ENCODE peak calls at places on chromosomes 16 and 17, in ten cellular contexts. One of them, this sample, is unnamed.

GRCh38 chr16:86836503-86837125 is 258.3 kb downstream of the FOXL1 start:
- DNase-seq in left cardiac atrium: no peak
- DNase-seq in heart left ventricle: no peak
- DNase-seq in progenitor cell of endocrine pancreas: no peak
- DNase-seq in hypothalamus: no peak
- DNase-seq in activated naive CD4-positive, alpha-beta T cell: no peak
- DNase-seq in astrocyte of the hippocampus: peak
- DNase-seq in NCI-H1436: no peak
- DNase-seq in NCI-H1105 treated with DMSO at 0.1 percent for 48 hours: no peak
- DNase-seq in activated CD8-positive, alpha-beta memory T cell treated with anti-CD3 and anti-CD28 coated beads, Interleukin-2, amount 50 U/mL, for 48 hours: no peak
- DNase-seq in this sample: peak

GRCh38 chr16:88880226-88881051 is 14.0 kb upstream of the PABPN1L start:
- DNase-seq in left cardiac atrium: no peak
- DNase-seq in heart left ventricle: no peak
- DNase-seq in progenitor cell of endocrine pancreas: no peak
- DNase-seq in hypothalamus: no peak
- DNase-seq in activated naive CD4-positive, alpha-beta T cell: no peak
- DNase-seq in astrocyte of the hippocampus: no peak
- DNase-seq in NCI-H1436: no peak
- DNase-seq in NCI-H1105 treated with DMSO at 0.1 percent for 48 hours: no peak
- DNase-seq in activated CD8-positive, alpha-beta memory T cell treated with anti-CD3 and anti-CD28 coated beads, Interleukin-2, amount 50 U/mL, for 48 hours: no peak
- DNase-seq in this sample: no peak

GRCh38 chr16:80997139-80997798 is 9.4 kb downstream of the CMC2 start:
- DNase-seq in left cardiac atrium: no peak
- DNase-seq in heart left ventricle: no peak
- DNase-seq in progenitor cell of endocrine pancreas: no peak
- DNase-seq in hypothalamus: no peak
- DNase-seq in activated naive CD4-positive, alpha-beta T cell: no peak
- DNase-seq in astrocyte of the hippocampus: no peak
- DNase-seq in NCI-H1436: no peak
- DNase-seq in NCI-H1105 treated with DMSO at 0.1 percent for 48 hours: no peak
- DNase-seq in activated CD8-positive, alpha-beta memory T cell treated with anti-CD3 and anti-CD28 coated beads, Interleukin-2, amount 50 U/mL, for 48 hours: no peak
- DNase-seq in this sample: peak

GRCh38 chr17:45293413-45294211 is 23.2 kb downstream of the MAP3K14 start:
- DNase-seq in left cardiac atrium: peak
- DNase-seq in heart left ventricle: peak
- DNase-seq in progenitor cell of endocrine pancreas: no peak
- DNase-seq in hypothalamus: peak
- DNase-seq in activated naive CD4-positive, alpha-beta T cell: no peak
- DNase-seq in astrocyte of the hippocampus: peak
- DNase-seq in NCI-H1436: no peak
- DNase-seq in NCI-H1105 treated with DMSO at 0.1 percent for 48 hours: no peak
- DNase-seq in activated CD8-positive, alpha-beta memory T cell treated with anti-CD3 and anti-CD28 coated beads, Interleukin-2, amount 50 U/mL, for 48 hours: no peak
- DNase-seq in this sample: peak

GRCh38 chr17:57519199-57519598 is 225.9 kb downstream of the CCDC182 start:
- DNase-seq in left cardiac atrium: no peak
- DNase-seq in heart left ventricle: no peak
- DNase-seq in progenitor cell of endocrine pancreas: no peak
- DNase-seq in hypothalamus: no peak
- DNase-seq in activated naive CD4-positive, alpha-beta T cell: no peak
- DNase-seq in astrocyte of the hippocampus: peak
- DNase-seq in NCI-H1436: no peak
- DNase-seq in NCI-H1105 treated with DMSO at 0.1 percent for 48 hours: no peak
- DNase-seq in activated CD8-positive, alpha-beta memory T cell treated with anti-CD3 and anti-CD28 coated beads, Interleukin-2, amount 50 U/mL, for 48 hours: no peak
- DNase-seq in this sample: peak

GRCh38 chr17:68614718-68615117 is 13.6 kb upstream of the FAM20A start:
- DNase-seq in left cardiac atrium: no peak
- DNase-seq in heart left ventricle: no peak
- DNase-seq in progenitor cell of endocrine pancreas: no peak
- DNase-seq in hypothalamus: no peak
- DNase-seq in activated naive CD4-positive, alpha-beta T cell: no peak
- DNase-seq in astrocyte of the hippocampus: no peak
- DNase-seq in NCI-H1436: no peak
- DNase-seq in NCI-H1105 treated with DMSO at 0.1 percent for 48 hours: no peak
- DNase-seq in activated CD8-positive, alpha-beta memory T cell treated with anti-CD3 and anti-CD28 coated beads, Interleukin-2, amount 50 U/mL, for 48 hours: no peak
- DNase-seq in this sample: no peak

GRCh38 chr17:76562734-76563148 is 22.9 kb downstream of the PRCD start:
- DNase-seq in left cardiac atrium: peak
- DNase-seq in heart left ventricle: peak
- DNase-seq in progenitor cell of endocrine pancreas: no peak
- DNase-seq in hypothalamus: no peak
- DNase-seq in activated naive CD4-positive, alpha-beta T cell: no peak
- DNase-seq in astrocyte of the hippocampus: peak
- DNase-seq in NCI-H1436: no peak
- DNase-seq in NCI-H1105 treated with DMSO at 0.1 percent for 48 hours: no peak
- DNase-seq in activated CD8-positive, alpha-beta memory T cell treated with anti-CD3 and anti-CD28 coated beads, Interleukin-2, amount 50 U/mL, for 48 hours: no peak
- DNase-seq in this sample: peak

GRCh38 chr16:7013990-7014389 is 318.7 kb upstream of the RBFOX1 start:
- DNase-seq in left cardiac atrium: no peak
- DNase-seq in heart left ventricle: no peak
- DNase-seq in progenitor cell of endocrine pancreas: no peak
- DNase-seq in hypothalamus: no peak
- DNase-seq in activated naive CD4-positive, alpha-beta T cell: no peak
- DNase-seq in astrocyte of the hippocampus: peak
- DNase-seq in NCI-H1436: no peak
- DNase-seq in NCI-H1105 treated with DMSO at 0.1 percent for 48 hours: no peak
- DNase-seq in activated CD8-positive, alpha-beta memory T cell treated with anti-CD3 and anti-CD28 coated beads, Interleukin-2, amount 50 U/mL, for 48 hours: no peak
- DNase-seq in this sample: no peak

GRCh38 chr16:4064950-4065352 is 51.3 kb downstream of the ADCY9 start:
- DNase-seq in left cardiac atrium: no peak
- DNase-seq in heart left ventricle: no peak
- DNase-seq in progenitor cell of endocrine pancreas: no peak
- DNase-seq in hypothalamus: no peak
- DNase-seq in activated naive CD4-positive, alpha-beta T cell: no peak
- DNase-seq in astrocyte of the hippocampus: no peak
- DNase-seq in NCI-H1436: no peak
- DNase-seq in NCI-H1105 treated with DMSO at 0.1 percent for 48 hours: no peak
- DNase-seq in activated CD8-positive, alpha-beta memory T cell treated with anti-CD3 and anti-CD28 coated beads, Interleukin-2, amount 50 U/mL, for 48 hours: no peak
- DNase-seq in this sample: no peak

GRCh38 chr17:38430316-38430715 is 2.1 kb downstream of the ARHGAP23 start:
- DNase-seq in left cardiac atrium: no peak
- DNase-seq in heart left ventricle: no peak
- DNase-seq in progenitor cell of endocrine pancreas: no peak
- DNase-seq in hypothalamus: no peak
- DNase-seq in activated naive CD4-positive, alpha-beta T cell: no peak
- DNase-seq in astrocyte of the hippocampus: peak
- DNase-seq in NCI-H1436: no peak
- DNase-seq in NCI-H1105 treated with DMSO at 0.1 percent for 48 hours: no peak
- DNase-seq in activated CD8-positive, alpha-beta memory T cell treated with anti-CD3 and anti-CD28 coated beads, Interleukin-2, amount 50 U/mL, for 48 hours: no peak
- DNase-seq in this sample: peak

GRCh38 chr17:45132302-45132568 is at the start of gene PLCD3:
- DNase-seq in left cardiac atrium: no peak
- DNase-seq in heart left ventricle: no peak
- DNase-seq in progenitor cell of endocrine pancreas: no peak
- DNase-seq in hypothalamus: no peak
- DNase-seq in activated naive CD4-positive, alpha-beta T cell: no peak
- DNase-seq in astrocyte of the hippocampus: no peak
- DNase-seq in NCI-H1436: no peak
- DNase-seq in NCI-H1105 treated with DMSO at 0.1 percent for 48 hours: no peak
- DNase-seq in activated CD8-positive, alpha-beta memory T cell treated with anti-CD3 and anti-CD28 coated beads, Interleukin-2, amount 50 U/mL, for 48 hours: no peak
- DNase-seq in this sample: no peak

GRCh38 chr17:27743288-27743885 is 56.9 kb downstream of the NOS2 start:
- DNase-seq in left cardiac atrium: no peak
- DNase-seq in heart left ventricle: no peak
- DNase-seq in progenitor cell of endocrine pancreas: no peak
- DNase-seq in hypothalamus: no peak
- DNase-seq in activated naive CD4-positive, alpha-beta T cell: no peak
- DNase-seq in astrocyte of the hippocampus: no peak
- DNase-seq in NCI-H1436: no peak
- DNase-seq in NCI-H1105 treated with DMSO at 0.1 percent for 48 hours: no peak
- DNase-seq in activated CD8-positive, alpha-beta memory T cell treated with anti-CD3 and anti-CD28 coated beads, Interleukin-2, amount 50 U/mL, for 48 hours: no peak
- DNase-seq in this sample: no peak

GRCh38 chr17:73304971-73305786 is 6.6 kb downstream of the CDC42EP4 start:
- DNase-seq in left cardiac atrium: peak
- DNase-seq in heart left ventricle: peak
- DNase-seq in progenitor cell of endocrine pancreas: no peak
- DNase-seq in hypothalamus: no peak
- DNase-seq in activated naive CD4-positive, alpha-beta T cell: no peak
- DNase-seq in astrocyte of the hippocampus: peak
- DNase-seq in NCI-H1436: no peak
- DNase-seq in NCI-H1105 treated with DMSO at 0.1 percent for 48 hours: no peak
- DNase-seq in activated CD8-positive, alpha-beta memory T cell treated with anti-CD3 and anti-CD28 coated beads, Interleukin-2, amount 50 U/mL, for 48 hours: no peak
- DNase-seq in this sample: peak

GRCh38 chr16:68893710-68894705 is 50.7 kb downstream of the TANGO6 start:
- DNase-seq in left cardiac atrium: peak
- DNase-seq in heart left ventricle: peak
- DNase-seq in progenitor cell of endocrine pancreas: peak
- DNase-seq in hypothalamus: no peak
- DNase-seq in activated naive CD4-positive, alpha-beta T cell: no peak
- DNase-seq in astrocyte of the hippocampus: peak
- DNase-seq in NCI-H1436: no peak
- DNase-seq in NCI-H1105 treated with DMSO at 0.1 percent for 48 hours: no peak
- DNase-seq in activated CD8-positive, alpha-beta memory T cell treated with anti-CD3 and anti-CD28 coated beads, Interleukin-2, amount 50 U/mL, for 48 hours: no peak
- DNase-seq in this sample: peak

GRCh38 chr16:19781196-19781595 is 63.1 kb downstream of the IQCK start:
- DNase-seq in left cardiac atrium: no peak
- DNase-seq in heart left ventricle: no peak
- DNase-seq in progenitor cell of endocrine pancreas: no peak
- DNase-seq in hypothalamus: no peak
- DNase-seq in activated naive CD4-positive, alpha-beta T cell: no peak
- DNase-seq in astrocyte of the hippocampus: no peak
- DNase-seq in NCI-H1436: no peak
- DNase-seq in NCI-H1105 treated with DMSO at 0.1 percent for 48 hours: no peak
- DNase-seq in activated CD8-positive, alpha-beta memory T cell treated with anti-CD3 and anti-CD28 coated beads, Interleukin-2, amount 50 U/mL, for 48 hours: no peak
- DNase-seq in this sample: no peak

GRCh38 chr16:83015871-83016270 is 389.1 kb downstream of the CDH13 start:
- DNase-seq in left cardiac atrium: no peak
- DNase-seq in heart left ventricle: no peak
- DNase-seq in progenitor cell of endocrine pancreas: no peak
- DNase-seq in hypothalamus: no peak
- DNase-seq in activated naive CD4-positive, alpha-beta T cell: no peak
- DNase-seq in astrocyte of the hippocampus: no peak
- DNase-seq in NCI-H1436: no peak
- DNase-seq in NCI-H1105 treated with DMSO at 0.1 percent for 48 hours: no peak
- DNase-seq in activated CD8-positive, alpha-beta memory T cell treated with anti-CD3 and anti-CD28 coated beads, Interleukin-2, amount 50 U/mL, for 48 hours: no peak
- DNase-seq in this sample: peak

GRCh38 chr16:89031715-89032659 is 55.0 kb upstream of the CBFA2T3 start:
- DNase-seq in left cardiac atrium: peak
- DNase-seq in heart left ventricle: peak
- DNase-seq in progenitor cell of endocrine pancreas: no peak
- DNase-seq in hypothalamus: no peak
- DNase-seq in activated naive CD4-positive, alpha-beta T cell: peak
- DNase-seq in astrocyte of the hippocampus: no peak
- DNase-seq in NCI-H1436: no peak
- DNase-seq in NCI-H1105 treated with DMSO at 0.1 percent for 48 hours: no peak
- DNase-seq in activated CD8-positive, alpha-beta memory T cell treated with anti-CD3 and anti-CD28 coated beads, Interleukin-2, amount 50 U/mL, for 48 hours: peak
- DNase-seq in this sample: no peak

GRCh38 chr17:79833744-79834574 is 5.3 kb downstream of the CBX4 start:
- DNase-seq in left cardiac atrium: no peak
- DNase-seq in heart left ventricle: no peak
- DNase-seq in progenitor cell of endocrine pancreas: no peak
- DNase-seq in hypothalamus: no peak
- DNase-seq in activated naive CD4-positive, alpha-beta T cell: no peak
- DNase-seq in astrocyte of the hippocampus: no peak
- DNase-seq in NCI-H1436: no peak
- DNase-seq in NCI-H1105 treated with DMSO at 0.1 percent for 48 hours: no peak
- DNase-seq in activated CD8-positive, alpha-beta memory T cell treated with anti-CD3 and anti-CD28 coated beads, Interleukin-2, amount 50 U/mL, for 48 hours: no peak
- DNase-seq in this sample: no peak

GRCh38 chr17:20097362-20097761 is 88.2 kb downstream of the SPECC1 start:
- DNase-seq in left cardiac atrium: no peak
- DNase-seq in heart left ventricle: no peak
- DNase-seq in progenitor cell of endocrine pancreas: no peak
- DNase-seq in hypothalamus: no peak
- DNase-seq in activated naive CD4-positive, alpha-beta T cell: no peak
- DNase-seq in astrocyte of the hippocampus: no peak
- DNase-seq in NCI-H1436: no peak
- DNase-seq in NCI-H1105 treated with DMSO at 0.1 percent for 48 hours: no peak
- DNase-seq in activated CD8-positive, alpha-beta memory T cell treated with anti-CD3 and anti-CD28 coated beads, Interleukin-2, amount 50 U/mL, for 48 hours: no peak
- DNase-seq in this sample: no peak

GRCh38 chr17:34822007-34822737 is 139.1 kb downstream of the CCT6B start:
- DNase-seq in left cardiac atrium: no peak
- DNase-seq in heart left ventricle: no peak
- DNase-seq in progenitor cell of endocrine pancreas: no peak
- DNase-seq in hypothalamus: no peak
- DNase-seq in activated naive CD4-positive, alpha-beta T cell: no peak
- DNase-seq in astrocyte of the hippocampus: no peak
- DNase-seq in NCI-H1436: peak
- DNase-seq in NCI-H1105 treated with DMSO at 0.1 percent for 48 hours: no peak
- DNase-seq in activated CD8-positive, alpha-beta memory T cell treated with anti-CD3 and anti-CD28 coated beads, Interleukin-2, amount 50 U/mL, for 48 hours: no peak
- DNase-seq in this sample: no peak

GRCh38 chr16:66735891-66736290 is 15.5 kb downstream of the DYNC1LI2 start:
- DNase-seq in left cardiac atrium: no peak
- DNase-seq in heart left ventricle: no peak
- DNase-seq in progenitor cell of endocrine pancreas: no peak
- DNase-seq in hypothalamus: no peak
- DNase-seq in activated naive CD4-positive, alpha-beta T cell: no peak
- DNase-seq in astrocyte of the hippocampus: no peak
- DNase-seq in NCI-H1436: no peak
- DNase-seq in NCI-H1105 treated with DMSO at 0.1 percent for 48 hours: no peak
- DNase-seq in activated CD8-positive, alpha-beta memory T cell treated with anti-CD3 and anti-CD28 coated beads, Interleukin-2, amount 50 U/mL, for 48 hours: peak
- DNase-seq in this sample: no peak

GRCh38 chr17:6639651-6640535 is 618 bp downstream of the KIAA0753 start:
- DNase-seq in left cardiac atrium: peak
- DNase-seq in heart left ventricle: no peak
- DNase-seq in progenitor cell of endocrine pancreas: peak
- DNase-seq in hypothalamus: no peak
- DNase-seq in activated naive CD4-positive, alpha-beta T cell: no peak
- DNase-seq in astrocyte of the hippocampus: peak
- DNase-seq in NCI-H1436: no peak
- DNase-seq in NCI-H1105 treated with DMSO at 0.1 percent for 48 hours: no peak
- DNase-seq in activated CD8-positive, alpha-beta memory T cell treated with anti-CD3 and anti-CD28 coated beads, Interleukin-2, amount 50 U/mL, for 48 hours: peak
- DNase-seq in this sample: peak

GRCh38 chr17:9465216-9465921 is 110.3 kb downstream of the STX8 start:
- DNase-seq in left cardiac atrium: no peak
- DNase-seq in heart left ventricle: no peak
- DNase-seq in progenitor cell of endocrine pancreas: no peak
- DNase-seq in hypothalamus: no peak
- DNase-seq in activated naive CD4-positive, alpha-beta T cell: no peak
- DNase-seq in astrocyte of the hippocampus: no peak
- DNase-seq in NCI-H1436: no peak
- DNase-seq in NCI-H1105 treated with DMSO at 0.1 percent for 48 hours: no peak
- DNase-seq in activated CD8-positive, alpha-beta memory T cell treated with anti-CD3 and anti-CD28 coated beads, Interleukin-2, amount 50 U/mL, for 48 hours: no peak
- DNase-seq in this sample: peak

GRCh38 chr17:64259922-64260321 is 3.1 kb downstream of the TEX2 start:
- DNase-seq in left cardiac atrium: no peak
- DNase-seq in heart left ventricle: no peak
- DNase-seq in progenitor cell of endocrine pancreas: no peak
- DNase-seq in hypothalamus: no peak
- DNase-seq in activated naive CD4-positive, alpha-beta T cell: no peak
- DNase-seq in astrocyte of the hippocampus: peak
- DNase-seq in NCI-H1436: no peak
- DNase-seq in NCI-H1105 treated with DMSO at 0.1 percent for 48 hours: no peak
- DNase-seq in activated CD8-positive, alpha-beta memory T cell treated with anti-CD3 and anti-CD28 coated beads, Interleukin-2, amount 50 U/mL, for 48 hours: no peak
- DNase-seq in this sample: peak

GRCh38 chr17:18246880-18247612 is 11.5 kb downstream of the FLII start:
- DNase-seq in left cardiac atrium: peak
- DNase-seq in heart left ventricle: peak
- DNase-seq in progenitor cell of endocrine pancreas: no peak
- DNase-seq in hypothalamus: no peak
- DNase-seq in activated naive CD4-positive, alpha-beta T cell: no peak
- DNase-seq in astrocyte of the hippocampus: peak
- DNase-seq in NCI-H1436: peak
- DNase-seq in NCI-H1105 treated with DMSO at 0.1 percent for 48 hours: peak
- DNase-seq in activated CD8-positive, alpha-beta memory T cell treated with anti-CD3 and anti-CD28 coated beads, Interleukin-2, amount 50 U/mL, for 48 hours: peak
- DNase-seq in this sample: peak

GRCh38 chr16:88479795-88480760 is 27.0 kb downstream of the ZFPM1 start:
- DNase-seq in left cardiac atrium: no peak
- DNase-seq in heart left ventricle: peak
- DNase-seq in progenitor cell of endocrine pancreas: no peak
- DNase-seq in hypothalamus: no peak
- DNase-seq in activated naive CD4-positive, alpha-beta T cell: no peak
- DNase-seq in astrocyte of the hippocampus: no peak
- DNase-seq in NCI-H1436: no peak
- DNase-seq in NCI-H1105 treated with DMSO at 0.1 percent for 48 hours: no peak
- DNase-seq in activated CD8-positive, alpha-beta memory T cell treated with anti-CD3 and anti-CD28 coated beads, Interleukin-2, amount 50 U/mL, for 48 hours: no peak
- DNase-seq in this sample: no peak

GRCh38 chr17:78725448-78726021 is 56.5 kb downstream of the CYTH1 start:
- DNase-seq in left cardiac atrium: no peak
- DNase-seq in heart left ventricle: no peak
- DNase-seq in progenitor cell of endocrine pancreas: no peak
- DNase-seq in hypothalamus: no peak
- DNase-seq in activated naive CD4-positive, alpha-beta T cell: no peak
- DNase-seq in astrocyte of the hippocampus: no peak
- DNase-seq in NCI-H1436: no peak
- DNase-seq in NCI-H1105 treated with DMSO at 0.1 percent for 48 hours: no peak
- DNase-seq in activated CD8-positive, alpha-beta memory T cell treated with anti-CD3 and anti-CD28 coated beads, Interleukin-2, amount 50 U/mL, for 48 hours: no peak
- DNase-seq in this sample: no peak

GRCh38 chr16:77961811-77962210 is 60.5 kb upstream of the CLEC3A start:
- DNase-seq in left cardiac atrium: no peak
- DNase-seq in heart left ventricle: no peak
- DNase-seq in progenitor cell of endocrine pancreas: no peak
- DNase-seq in hypothalamus: no peak
- DNase-seq in activated naive CD4-positive, alpha-beta T cell: no peak
- DNase-seq in astrocyte of the hippocampus: peak
- DNase-seq in NCI-H1436: no peak
- DNase-seq in NCI-H1105 treated with DMSO at 0.1 percent for 48 hours: no peak
- DNase-seq in activated CD8-positive, alpha-beta memory T cell treated with anti-CD3 and anti-CD28 coated beads, Interleukin-2, amount 50 U/mL, for 48 hours: no peak
- DNase-seq in this sample: peak